ENCODE peak calls at places on chromosomes 12 and 14, in five cellular contexts. K is hepatocyte, C is SK-N-SH, Z is pancreas, M is K562. R is an unnamed sample. For H3K4me1, the result is how much of the 10 kb centered on the place peaks cover.

GRCh38 chr12:91339106-91339505 is 156.5 kb upstream of the DCN start:
- DNase-seq in K (no peak), C (no peak), Z (no peak), M (no peak), R (no peak)

GRCh38 chr12:12381982-12382381 is 25.1 kb downstream of the BORCS5 start:
- DNase-seq in K (no peak), C (no peak), Z (no peak), M (no peak), R (no peak)

GRCh38 chr14:100898935-100899840 is 4.3 kb downstream of the RTL1 start:
- DNase-seq in K (peak), C (peak), Z (no peak), M (no peak), R (peak)

GRCh38 chr14:60968099-60968498 is 12.8 kb downstream of the TRMT5 start:
- DNase-seq in K (no peak), C (no peak), Z (no peak), M (no peak), R (no peak)

GRCh38 chr14:92988786-92989755 is 66.1 kb downstream of the CHGA start:
- DNase-seq in K (no peak), C (no peak), Z (no peak), M (no peak), R (no peak)

GRCh38 chr14:37147310-37147875 is 25.0 kb downstream of the SLC25A21 start:
- DNase-seq in K (no peak), C (no peak), Z (no peak), M (no peak), R (no peak)

GRCh38 chr14:23362200-23362599 is 2.8 kb downstream of the EFS start:
- DNase-seq in K (no peak), C (no peak), Z (no peak), M (no peak), R (no peak)

GRCh38 chr12:131692431-131692830 is 18.5 kb upstream of the SFSWAP start:
- DNase-seq in K (no peak), C (no peak), Z (no peak), M (no peak), R (no peak)

GRCh38 chr12:120496353-120497340 is 734 bp downstream of the DYNLL1 start:
- DNase-seq in K (peak), C (peak), Z (peak), M (peak), R (peak)

GRCh38 chr14:94903338-94903737 is 133.4 kb upstream of the GSC start:
- DNase-seq in K (no peak), C (no peak), Z (no peak), M (no peak), R (no peak)
- H3K27ac ChIP-seq in K (no peak), C (no peak), Z (no peak), M (no peak), R (no peak)

DNA sequence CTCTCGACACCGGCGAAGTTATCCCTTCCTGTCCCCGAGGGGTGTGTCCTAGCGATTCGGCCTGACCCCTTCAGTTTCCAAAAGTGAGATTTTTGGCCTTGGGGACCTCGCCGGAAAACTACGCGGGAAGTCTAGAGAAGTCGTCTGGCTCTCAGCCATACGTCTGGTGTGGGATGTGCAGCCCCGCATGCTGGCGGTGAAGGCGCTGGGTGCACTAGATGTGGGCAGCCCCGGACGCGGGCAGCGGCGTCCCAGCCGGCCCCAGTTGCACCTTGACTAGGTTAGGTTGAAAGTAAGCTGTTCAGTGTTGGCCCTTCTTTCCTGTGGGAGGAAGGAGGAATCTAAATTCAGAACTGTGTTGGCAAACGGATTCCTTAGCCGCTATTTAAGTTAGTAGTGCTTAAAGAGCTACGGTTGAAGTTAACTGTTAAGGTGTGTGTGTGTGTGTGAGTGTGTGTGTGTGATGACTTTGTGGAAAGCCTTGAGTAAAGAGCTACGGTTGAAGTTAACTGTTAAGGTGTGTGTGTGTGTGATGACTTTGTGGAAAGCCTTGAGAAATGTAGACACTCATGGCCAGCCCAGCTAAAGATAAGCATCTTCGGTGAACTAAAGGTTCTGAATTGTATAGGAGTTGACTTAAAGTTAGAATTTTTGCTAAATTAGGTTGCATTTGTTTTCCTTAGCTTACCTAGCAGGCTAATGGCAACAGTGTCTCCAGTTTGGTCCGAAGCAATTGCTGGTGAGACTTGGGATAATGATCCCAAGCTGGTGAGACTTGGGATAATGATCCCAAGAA is 1.2 kb downstream of the KTN1 start:
- DNase-seq in K (peak), C (peak), Z (peak), M (peak), R (peak)
- H3K4me1 ChIP-seq in K (under half), C (under half), Z (under half), M (under half), R (under half)

GRCh38 chr14:21169587-21169986 is 13.7 kb upstream of the OR5AU1 start:
- DNase-seq in K (no peak), C (no peak), Z (no peak), M (no peak), R (no peak)

GRCh38 chr14:21160061-21160610 is 4.3 kb upstream of the OR5AU1 start:
- DNase-seq in K (no peak), C (no peak), Z (no peak), M (no peak), R (no peak)

GRCh38 chr14:21168055-21168454 is 12.2 kb upstream of the OR5AU1 start:
- DNase-seq in K (no peak), C (no peak), Z (no peak), M (no peak), R (no peak)

GRCh38 chr14:21163721-21164120 is 7.9 kb upstream of the OR5AU1 start:
- DNase-seq in K (no peak), C (no peak), Z (no peak), M (no peak), R (no peak)
- H3K27ac ChIP-seq in K (no peak), C (no peak), Z (no peak), M (no peak), R (no peak)

GRCh38 chr12:8709124-8709830 is 11.5 kb downstream of the RIMKLB start:
- DNase-seq in K (no peak), C (no peak), Z (no peak), M (no peak), R (no peak)
- H3K4me1 ChIP-seq in K (under half), C (under half), Z (under half), M (under half), R (under half)

GRCh38 chr12:1216560-1216959 is 225.5 kb downstream of the ERC1 start:
- DNase-seq in K (no peak), C (no peak), Z (no peak), M (no peak), R (no peak)
- H3K27ac ChIP-seq in K (no peak), C (peak), Z (no peak), M (no peak), R (no peak)

DNA sequence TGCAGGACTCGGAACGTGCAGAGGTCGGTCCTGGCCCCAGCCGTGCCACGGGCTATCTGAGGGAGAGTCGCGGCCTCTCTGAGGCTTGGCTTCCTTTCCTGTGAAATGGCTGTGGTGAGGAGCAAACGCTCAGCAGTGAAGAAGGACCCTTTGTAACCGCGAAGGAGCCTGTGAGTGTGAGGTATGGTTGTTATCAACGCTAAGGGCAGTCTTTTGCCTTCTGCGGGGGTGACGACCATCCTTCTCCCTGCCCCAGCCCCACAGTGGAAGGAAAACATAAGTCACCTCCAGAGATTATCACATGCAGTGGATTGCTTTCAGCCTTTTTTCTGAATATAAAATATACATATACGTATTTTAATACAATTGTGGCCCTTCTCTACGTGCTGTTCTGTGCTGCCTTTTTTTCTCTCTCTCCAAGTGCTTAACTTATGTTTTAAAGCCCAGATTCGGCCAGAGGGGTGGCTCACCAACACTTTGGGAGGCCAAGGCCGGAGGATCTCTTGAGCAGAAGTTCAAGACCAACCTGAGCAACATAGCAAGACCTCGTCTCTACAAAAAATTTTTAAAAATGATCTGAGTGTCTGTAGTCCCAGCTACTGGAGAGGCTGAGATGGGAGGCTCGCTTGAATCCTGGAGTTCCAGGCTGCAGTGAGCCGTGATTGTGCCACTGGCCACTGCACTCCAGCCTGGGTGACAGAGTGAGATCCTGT is 17.4 kb downstream of the TAMALIN start:
- DNase-seq in K (no peak), C (no peak), Z (no peak), M (no peak), R (no peak)
- H3K4me1 ChIP-seq in K (under half), C (under half), Z (under half), M (under half), R (under half)

GRCh38 chr12:124359671-124360581 is 65.0 kb downstream of the RFLNA start:
- DNase-seq in K (no peak), C (peak), Z (peak), M (no peak), R (peak)
- H3K27ac ChIP-seq in K (no peak), C (peak), Z (peak), M (no peak), R (peak)

GRCh38 chr12:124876171-124876570 is 12.5 kb upstream of the SCARB1 start:
- DNase-seq in K (no peak), C (no peak), Z (no peak), M (no peak), R (no peak)
- H3K4me1 ChIP-seq in K (under half), C (under half), Z (under half), M (under half), R (under half)

GRCh38 chr14:20682127-20682434 is 2.3 kb upstream of the RNASE4 start:
- DNase-seq in K (no peak), C (no peak), Z (no peak), M (no peak), R (no peak)

GRCh38 chr14:20683125-20683895 is 1.1 kb upstream of the RNASE4 start:
- DNase-seq in K (peak), C (peak), Z (peak), M (peak), R (peak)

GRCh38 chr14:20683896-20684661 is at the start of gene RNASE4:
- DNase-seq in K (peak), C (peak), Z (peak), M (peak), R (peak)

GRCh38 chr14:20681348-20682126 is 2.8 kb upstream of the RNASE4 start:
- DNase-seq in K (peak), C (peak), Z (peak), M (peak), R (peak)

GRCh38 chr14:20682435-20683124 is 1.8 kb upstream of the RNASE4 start:
- DNase-seq in K (peak), C (peak), Z (peak), M (peak), R (peak)
- H3K27ac ChIP-seq in K (peak), C (peak), Z (peak), M (peak), R (peak)

R was measured in testis.